ENCODE peak calls at places on chromosomes 6 and 20, in eight cellular contexts. N, W, A, D, Z, F, O and Y are unnamed samples.

GRCh38 chr6:33914519-33915120 is 110.8 kb upstream of the MLN start:
- DNase-seq in F (no peak), W (no peak), D (no peak), N (no peak), Z (no peak), A (no peak), O (peak; percentile 85), Y (no peak)

GRCh38 chr6:141752677-141753076 is 380.0 kb upstream of the GJE1 start:
- DNase-seq in N (no peak), A (no peak), F (peak; percentile 63), Z (no peak), O (no peak), W (no peak), D (no peak), Y (no peak)

GRCh38 chr20:62362991-62363919 is 3.9 kb downstream of the LAMA5 start:
- DNase-seq in F (no peak), D (peak; percentile 59), N (peak; percentile 73), A (no peak), Z (peak; percentile 44), W (no peak), O (no peak), Y (no peak)

GRCh38 chr6:16243055-16243454 is 4.7 kb downstream of the GMPR start:
- DNase-seq in F (no peak), D (no peak), W (peak; percentile 41), Z (peak; percentile 66), A (no peak), O (no peak), N (no peak), Y (no peak)

GRCh38 chr6:79269877-79270276 is 35.4 kb upstream of the HMGN3 start:
- DNase-seq in W (no peak), F (no peak), N (no peak), A (no peak), O (no peak), Z (no peak), D (no peak), Y (peak; percentile 11)

GRCh38 chr6:32369678-32370077 is 2.0 kb downstream of the TSBP1 start:
- DNase-seq in A (no peak), Z (no peak), W (no peak), N (no peak), D (no peak), F (no peak), O (no peak), Y (peak; percentile 26)

GRCh38 chr6:154319231-154319858 is 37.3 kb downstream of the IPCEF1 start:
- DNase-seq in A (no peak), F (no peak), W (no peak), N (no peak), D (no peak), Z (no peak), O (no peak), Y (no peak)

GRCh38 chr6:134619789-134620188 is 301.9 kb upstream of the SGK1 start:
- DNase-seq in O (no peak), F (peak; percentile 71), W (no peak), Z (no peak), A (no peak), D (peak; percentile 6), N (no peak), Y (no peak)

GRCh38 chr6:121354764-121355163 is 20.5 kb upstream of the TBC1D32 start:
- DNase-seq in O (no peak), Z (no peak), F (no peak), A (no peak), W (no peak), N (no peak), D (peak; percentile 7), Y (no peak)

GRCh38 chr6:134925800-134926199 is 24.1 kb downstream of the ALDH8A1 start:
- DNase-seq in D (no peak), F (no peak), O (no peak), N (no peak), Z (no peak), W (no peak), A (no peak), Y (peak; percentile 61)

GRCh38 chr6:41548098-41548840 is 2.1 kb downstream of the FOXP4 start:
- DNase-seq in Z (no peak), W (no peak), N (no peak), O (peak; percentile 83), A (no peak), D (peak; percentile 51), F (no peak), Y (no peak)

GRCh38 chr6:1871936-1872335 is 262.2 kb downstream of the FOXC1 start:
- DNase-seq in F (no peak), O (no peak), A (no peak), W (no peak), D (no peak), Z (peak; percentile 61), N (no peak), Y (no peak)

GRCh38 chr6:150016324-150017185 is 8.8 kb downstream of the RAET1L start:
- DNase-seq in N (no peak), W (peak; percentile 67), O (peak; percentile 71), A (no peak), Z (no peak), F (peak; percentile 52), D (peak; percentile 75), Y (peak; percentile 23)

GRCh38 chr20:31770243-31770642 is 31.2 kb downstream of the TPX2 start:
- DNase-seq in O (no peak), N (no peak), W (no peak), D (no peak), A (no peak), F (peak; percentile 15), Z (no peak), Y (no peak)

GRCh38 chr20:53829706-53830521 is 236.3 kb upstream of the ZNF217 start:
- DNase-seq in F (peak; percentile 68), W (no peak), Z (no peak), A (no peak), D (peak; percentile 63), N (no peak), O (no peak), Y (no peak)

GRCh38 chr20:46767127-46767761 is 57.8 kb downstream of the SLC2A10 start:
- DNase-seq in F (peak; percentile 42), W (peak; percentile 50), O (no peak), A (no peak), N (peak; percentile 51), Z (no peak), D (peak; percentile 33), Y (no peak)

GRCh38 chr6:134173007-134173690 is 120.7 kb upstream of the SLC2A12 start:
- DNase-seq in Z (no peak), F (no peak), D (no peak), N (no peak), O (no peak), A (no peak), W (no peak), Y (no peak)

GRCh38 chr6:144214622-144215401 is 64.5 kb downstream of the STX11 start:
- DNase-seq in O (peak; percentile 83), N (no peak), Z (peak; percentile 62), A (no peak), D (no peak), W (no peak), F (no peak), Y (no peak)

GRCh38 chr6:144216668-144217218 is 66.4 kb downstream of the STX11 start:
- DNase-seq in A (no peak), W (no peak), Z (peak; percentile 85), D (no peak), N (no peak), O (peak; percentile 94), F (no peak), Y (no peak)

GRCh38 chr6:144215932-144216667 is 65.8 kb downstream of the STX11 start:
- DNase-seq in O (peak; percentile 98), F (peak; percentile 85), Z (peak; percentile 95), W (peak; percentile 94), D (peak; percentile 96), A (peak; percentile 96), N (peak; percentile 95), Y (peak; percentile 69)

GRCh38 chr6:144214029-144214428 is 63.7 kb downstream of the STX11 start:
- DNase-seq in N (no peak), A (no peak), D (peak; percentile 15), Z (no peak), W (no peak), O (no peak), F (no peak), Y (no peak)

GRCh38 chr6:144215402-144215931 is 65.2 kb downstream of the STX11 start:
- DNase-seq in W (no peak), Z (peak; percentile 64), D (peak; percentile 12), N (no peak), A (peak; percentile 8), O (peak; percentile 81), F (no peak), Y (no peak)
- H3K27ac ChIP-seq in W (peak overlapping the region; percentile 99), Z (peak overlapping the region; percentile 87), D (peak overlapping the region; percentile 98), N (no peak overlapping the region), A (peak overlapping the region; percentile 88), O (peak overlapping the region; percentile 97), F (peak overlapping the region; percentile 89), Y (peak overlapping the region; percentile 45)

DNA sequence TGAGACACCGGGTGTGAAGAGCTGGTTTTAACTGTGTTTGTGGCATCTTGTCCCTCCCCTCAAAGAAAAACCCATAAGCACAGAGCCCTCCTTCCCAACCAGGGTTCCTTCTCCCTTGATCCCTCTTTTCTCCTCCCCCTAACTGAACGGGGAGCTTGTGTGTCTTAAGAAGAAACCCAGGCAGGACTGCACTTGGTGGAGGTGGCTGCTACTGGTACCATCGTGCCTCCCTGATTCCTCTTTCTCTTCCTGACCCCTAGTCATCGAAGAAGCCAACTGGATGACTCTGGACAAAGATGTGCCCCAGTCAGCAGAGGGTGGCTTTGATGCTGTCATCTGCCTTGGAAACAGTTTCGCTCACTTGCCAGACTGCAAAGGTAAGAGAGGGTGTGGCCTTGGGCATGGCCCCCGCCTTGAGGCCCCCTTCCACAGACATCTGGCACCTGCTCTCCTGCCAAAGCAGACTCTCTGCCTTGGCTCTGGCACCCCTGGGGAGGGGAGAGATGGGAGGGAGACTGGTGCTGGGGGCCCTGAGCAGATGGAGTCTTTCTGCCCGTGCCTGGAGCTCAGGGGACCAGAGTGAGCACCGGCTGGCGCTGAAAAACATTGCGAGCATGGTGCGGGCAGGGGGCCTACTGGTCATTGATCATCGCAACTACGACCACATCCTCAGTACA is 2.1 kb downstream of the GNMT start:
- DNase-seq in Z (no peak), N (no peak), A (no peak), W (no peak), O (peak; percentile 43), D (no peak), F (no peak), Y (no peak)
- H3K4me1 ChIP-seq in Z (no peaks in the 10 kb centered on the region), N (no peaks in the 10 kb centered on the region), A (no peaks in the 10 kb centered on the region), W (peaks cover 19% of the 10 kb centered on the region), O (peaks cover 11% of the 10 kb centered on the region), D (peaks cover 5% of the 10 kb centered on the region), F (no peaks in the 10 kb centered on the region), Y (peaks cover 9% of the 10 kb centered on the region)

GRCh38 chr6:170142559-170142958 is 148.3 kb downstream of the DLL1 start:
- DNase-seq in O (peak; percentile 17), A (no peak), D (no peak), F (no peak), W (no peak), N (no peak), Z (no peak), Y (no peak)
- H3K27ac ChIP-seq in O (no peak overlapping the region), A (no peak overlapping the region), D (no peak overlapping the region), F (no peak overlapping the region), W (no peak overlapping the region), N (no peak overlapping the region), Z (no peak overlapping the region), Y (no peak overlapping the region)

DNA sequence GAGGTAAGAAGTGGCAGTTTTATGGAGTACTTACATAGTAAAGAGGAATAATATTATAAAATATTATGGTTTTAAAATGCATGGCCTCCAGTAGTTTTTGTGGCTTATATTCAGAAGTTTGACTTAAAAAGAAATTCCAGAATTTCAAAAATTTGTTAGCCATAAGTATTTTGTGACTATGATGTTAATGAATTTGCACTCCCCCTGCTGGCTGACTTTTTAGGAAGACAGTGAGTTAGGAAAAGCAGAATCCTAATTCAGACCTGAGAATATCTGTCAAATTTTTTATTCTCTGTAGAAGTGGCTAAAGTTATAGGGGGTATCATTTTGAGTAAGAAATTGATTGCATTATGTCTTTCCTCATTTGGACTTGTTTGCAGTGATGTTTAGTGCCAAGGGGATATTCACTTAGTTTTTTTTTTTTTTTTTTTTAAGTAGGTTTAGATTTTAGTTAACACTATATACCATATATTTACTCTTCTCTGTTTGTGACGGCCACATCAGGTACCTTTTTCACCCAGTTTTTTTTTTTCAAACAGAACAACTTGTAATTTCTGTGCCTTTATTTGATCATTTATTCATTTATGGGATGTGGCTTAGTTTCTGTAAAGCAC is 40.8 kb downstream of the ZFAND3 start:
- DNase-seq in Z (no peak), F (peak; percentile 21), O (no peak), N (no peak), A (no peak), W (no peak), D (peak; percentile 24), Y (no peak)
- H3K4me1 ChIP-seq in Z (peaks cover 5% of the 10 kb centered on the region), F (no peaks in the 10 kb centered on the region), O (peaks cover 8% of the 10 kb centered on the region), N (no peaks in the 10 kb centered on the region), A (no peaks in the 10 kb centered on the region), W (peaks cover 8% of the 10 kb centered on the region), D (peaks cover 30% of the 10 kb centered on the region), Y (peaks cover 17% of the 10 kb centered on the region)